ENCODE peak calls at places on chromosomes 16 and 17, in ten cellular contexts. X, R, C, W, Y, Q, G, V, L and B are unnamed samples.

GRCh38 chr16:55277536-55277935 is 46.5 kb upstream of the IRX6 start:
- DNase-seq in R (no peak), C (no peak), W (no peak), Q (no peak), Y (no peak), X (no peak), V (no peak), L (no peak), G (no peak), B (no peak)

GRCh38 chr16:54462766-54463165 is 176.2 kb upstream of the IRX3 start:
- DNase-seq in L (no peak), C (no peak), G (no peak), R (no peak), W (no peak), X (peak; percentile 48), V (no peak), Y (no peak), Q (no peak), B (no peak)

GRCh38 chr17:73166731-73167581 is 2.1 kb downstream of the SSTR2 start:
- DNase-seq in G (no peak), W (peak; percentile 26), Y (no peak), X (no peak), C (no peak), Q (no peak), V (peak; percentile 30), L (no peak), R (no peak), B (no peak)

GRCh38 chr16:65201446-65202010 is 79.7 kb upstream of the CDH11 start:
- DNase-seq in G (no peak), W (no peak), R (no peak), X (no peak), C (no peak), Y (no peak), L (no peak), Q (no peak), V (peak; percentile 84), B (no peak)

GRCh38 chr17:3004925-3005324 is 58.5 kb downstream of the OR1D5 start:
- DNase-seq in Y (no peak), G (no peak), V (no peak), X (no peak), R (no peak), C (no peak), W (no peak), L (no peak), Q (no peak), B (no peak)

GRCh38 chr16:54031107-54031760 is 255.4 kb downstream of the IRX3 start:
- DNase-seq in R (no peak), W (peak; percentile 62), L (no peak), X (peak; percentile 17), Q (peak; percentile 16), Y (no peak), C (no peak), G (peak; percentile 43), V (no peak), B (no peak)

GRCh38 chr16:802461-802860 is 1.9 kb upstream of the GNG13 start:
- DNase-seq in L (no peak), G (no peak), Y (no peak), W (no peak), V (no peak), C (no peak), Q (no peak), X (no peak), R (no peak), B (no peak)

GRCh38 chr16:84034516-84034915 is 8.1 kb downstream of the SLC38A8 start:
- DNase-seq in V (no peak), X (no peak), Y (no peak), R (no peak), L (no peak), G (no peak), C (no peak), W (no peak), Q (no peak), B (no peak)

GRCh38 chr17:17783121-17783824 is 53.5 kb downstream of the SREBF1 start:
- DNase-seq in C (peak; percentile 51), Q (peak; percentile 21), G (no peak), R (peak; percentile 80), L (no peak), V (peak; percentile 48), W (peak; percentile 74), Y (no peak), X (peak; percentile 18), B (no peak)
- TF ChIP-seq CTCF in C (no peak), Q (no peak), G (peak; percentile 17), R (no peak), L (peak; percentile 1), V (peak; percentile 13), W (peak; percentile 11), Y (no peak), X (no peak), B (no peak)

GRCh38 chr17:81803728-81804558 is at the start of gene GCGR:
- DNase-seq in Q (no peak), C (no peak), W (no peak), G (no peak), R (no peak), X (no peak), L (no peak), V (no peak), Y (no peak), B (no peak)
- H3K4me3 ChIP-seq in Q (no peak within 1 kb of the TSS), C (peak within 1 kb of the TSS; percentile 14), W (no peak within 1 kb of the TSS), G (no peak within 1 kb of the TSS), R (no peak within 1 kb of the TSS), X (no peak within 1 kb of the TSS), L (no peak within 1 kb of the TSS), V (no peak within 1 kb of the TSS), Y (peak within 1 kb of the TSS; percentile 9), B (no peak within 1 kb of the TSS)

GRCh38 chr17:27805520-27806146 is 5.3 kb upstream of the NOS2 start:
- DNase-seq in Y (peak; percentile 64), R (peak; percentile 83), W (peak; percentile 90), L (peak; percentile 75), C (peak; percentile 84), X (peak; percentile 87), V (peak; percentile 88), G (peak; percentile 68), Q (peak; percentile 93), B (peak; percentile 78)
- TF ChIP-seq CTCF in Y (peak; percentile 84), R (peak; percentile 86), W (peak; percentile 88), L (peak; percentile 84), C (peak; percentile 82), X (peak; percentile 86), V (peak; percentile 87), G (peak; percentile 83), Q (peak; percentile 86), B (peak; percentile 85)

DNA sequence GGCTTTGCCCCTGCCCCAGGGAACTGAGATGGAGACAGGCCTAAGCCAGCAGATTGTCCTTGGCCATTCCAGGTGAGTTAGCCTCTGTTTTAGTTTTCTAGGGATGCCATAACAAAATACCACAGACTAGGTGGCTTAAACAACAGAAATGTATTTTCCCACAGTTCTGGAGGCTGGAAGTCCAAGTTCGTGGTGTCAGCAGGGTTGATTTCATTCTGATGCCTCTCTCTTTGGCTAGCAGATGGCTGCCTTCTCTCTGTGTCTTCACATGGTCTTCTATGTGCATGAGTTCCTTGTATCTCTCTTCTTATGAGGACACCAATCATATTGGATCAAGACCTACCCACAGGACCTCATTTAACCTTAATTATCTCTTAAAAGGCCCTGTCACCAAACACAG is 12.8 kb downstream of the FAM20A start:
- DNase-seq in G (no peak), Q (no peak), C (no peak), X (no peak), Y (no peak), L (no peak), W (no peak), R (no peak), V (no peak), B (no peak)
- H3K4me3 ChIP-seq in G (no peak overlapping the region), Q (no peak overlapping the region), C (no peak overlapping the region), X (no peak overlapping the region), Y (no peak overlapping the region), L (no peak overlapping the region), W (no peak overlapping the region), R (no peak overlapping the region), V (no peak overlapping the region), B (no peak overlapping the region)

DNA sequence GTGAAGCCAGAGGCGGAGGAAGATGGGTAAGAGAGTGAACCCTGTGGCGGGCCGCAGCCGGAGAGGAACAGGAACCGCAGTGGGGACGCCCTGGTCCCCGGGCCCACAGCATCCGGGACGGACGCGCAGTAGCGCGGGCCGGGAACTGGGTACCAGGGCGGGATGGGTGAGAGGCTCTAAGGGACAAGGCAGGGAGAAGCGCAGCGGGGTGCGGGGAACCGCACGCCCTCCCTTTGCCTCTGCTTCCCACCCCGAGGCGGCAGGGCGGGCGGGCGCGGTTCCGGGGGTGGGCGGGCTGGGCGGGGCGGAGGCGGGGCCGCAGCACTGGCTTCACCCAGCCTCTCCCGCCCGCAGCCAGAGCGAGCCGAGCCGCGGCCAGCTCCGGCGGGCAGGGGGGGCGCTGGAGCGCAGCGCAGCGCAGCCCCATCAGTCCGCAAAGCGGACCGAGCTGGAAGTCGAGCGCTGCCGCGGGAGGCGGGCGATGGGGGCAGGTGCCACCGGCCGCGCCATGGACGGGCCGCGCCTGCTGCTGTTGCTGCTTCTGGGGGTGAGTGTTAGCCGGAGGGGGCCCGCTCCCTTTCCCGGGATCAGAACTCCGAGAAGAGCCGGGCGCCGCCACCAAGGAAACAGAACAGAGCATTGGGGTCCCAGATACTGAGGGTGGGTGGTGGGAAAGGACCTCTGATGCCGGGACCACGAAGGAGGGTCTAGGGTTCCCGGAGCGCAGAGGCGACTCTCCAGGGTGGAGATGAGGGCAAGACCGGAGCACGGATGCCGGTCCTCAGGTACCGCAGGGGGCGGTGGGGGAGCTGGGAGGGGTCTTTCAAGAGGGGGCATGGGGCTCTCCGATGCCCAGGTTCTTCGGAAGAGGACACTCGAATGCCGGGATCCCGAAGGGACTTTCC is at the start of gene NGFR:
- DNase-seq in Q (no peak), R (no peak), L (no peak), Y (no peak), G (no peak), V (peak; percentile 14), X (peak; percentile 11), W (peak; percentile 59), C (peak; percentile 45), B (no peak)
- TF ChIP-seq CTCF in Q (no peak), R (no peak), L (no peak), Y (no peak), G (no peak), V (no peak), X (no peak), W (no peak), C (no peak), B (no peak)

DNA sequence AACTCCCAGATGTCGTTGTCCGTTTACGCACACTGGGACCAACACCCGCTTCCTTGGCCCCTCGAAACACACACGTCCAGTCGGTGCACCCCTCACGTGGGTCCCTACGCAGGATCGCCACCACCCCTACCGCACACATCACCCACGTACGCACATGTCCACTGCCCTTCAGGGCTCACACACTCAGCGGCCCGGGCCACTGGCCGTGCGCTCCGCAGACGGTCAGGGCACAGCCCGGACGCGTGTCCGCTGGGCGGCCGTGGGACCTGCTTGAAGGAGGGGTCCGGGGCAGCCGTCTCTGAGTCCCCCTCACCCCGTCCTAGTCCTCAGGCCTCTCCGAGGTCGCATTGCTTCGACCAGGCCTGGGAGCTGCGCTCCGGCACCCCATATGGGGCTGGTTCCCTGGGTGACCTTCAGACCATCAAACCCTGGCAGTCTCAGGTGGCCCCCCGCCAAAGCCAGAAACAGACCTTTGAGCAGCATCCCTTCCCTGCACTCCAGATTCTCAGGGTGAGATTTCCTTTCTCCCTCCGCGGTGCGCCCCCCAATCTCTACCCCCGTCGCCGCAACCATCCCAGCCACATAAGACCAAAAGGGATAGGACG is 910 bp upstream of the GPRC5B start:
- DNase-seq in C (no peak), G (no peak), W (no peak), Q (peak; percentile 16), X (no peak), L (no peak), V (peak; percentile 21), Y (no peak), R (peak; percentile 40), B (no peak)
- H3K4me3 ChIP-seq in C (peak overlapping the region; percentile 69), G (peak overlapping the region; percentile 59), W (peak overlapping the region; percentile 50), Q (peak overlapping the region; percentile 77), X (peak overlapping the region; percentile 53), L (peak overlapping the region; percentile 70), V (peak overlapping the region; percentile 83), Y (peak overlapping the region; percentile 88), R (peak overlapping the region; percentile 2), B (peak overlapping the region; percentile 47)

GRCh38 chr17:78132086-78132676 is 1.6 kb downstream of the TMC8 start:
- DNase-seq in G (no peak), Q (no peak), X (no peak), R (no peak), W (no peak), L (no peak), V (no peak), C (peak; percentile 98), Y (no peak), B (no peak)
- TF ChIP-seq CTCF in G (no peak), Q (no peak), X (no peak), R (no peak), W (no peak), L (no peak), V (no peak), C (no peak), Y (no peak), B (no peak)